ENCODE peak calls at places on chromosomes 1 and 21, in six cellular contexts. One of them, this sample, is unnamed.

GRCh38 chr1:151371340-151371739 is 1.2 kb downstream of the SELENBP1 start:
- DNase-seq in IMR-90: peak; percentile 26
- DNase-seq in mesendoderm: no peak
- DNase-seq in H9: no peak
- DNase-seq in neuronal stem cell: no peak
- DNase-seq in mesenchymal stem cell: peak; percentile 25
- DNase-seq in this sample: no peak

GRCh38 chr21:31865429-31865970 is 7.3 kb upstream of the HUNK start:
- DNase-seq in IMR-90: no peak
- DNase-seq in mesendoderm: no peak
- DNase-seq in H9: no peak
- DNase-seq in neuronal stem cell: no peak
- DNase-seq in mesenchymal stem cell: no peak
- DNase-seq in this sample: no peak

GRCh38 chr21:26835027-26835713 is 10.0 kb downstream of the ADAMTS1 start:
- DNase-seq in IMR-90: peak; percentile 85
- DNase-seq in mesendoderm: peak; percentile 61
- DNase-seq in H9: no peak
- DNase-seq in neuronal stem cell: no peak
- DNase-seq in mesenchymal stem cell: peak; percentile 84
- DNase-seq in this sample: no peak

GRCh38 chr1:214314178-214314843 is 33.4 kb downstream of the SMYD2 start:
- DNase-seq in IMR-90: no peak
- DNase-seq in mesendoderm: no peak
- DNase-seq in H9: no peak
- DNase-seq in neuronal stem cell: no peak
- DNase-seq in mesenchymal stem cell: no peak
- DNase-seq in this sample: no peak

GRCh38 chr1:198892065-198892464 is 253.2 kb downstream of the PTPRC start:
- DNase-seq in IMR-90: peak; percentile 81
- DNase-seq in mesendoderm: peak; percentile 33
- DNase-seq in H9: no peak
- DNase-seq in neuronal stem cell: no peak
- DNase-seq in mesenchymal stem cell: peak; percentile 63
- DNase-seq in this sample: no peak

GRCh38 chr1:42845866-42846256 is 552 bp upstream of the ZNF691 start:
- DNase-seq in IMR-90: no peak
- DNase-seq in mesendoderm: no peak
- DNase-seq in H9: no peak
- DNase-seq in neuronal stem cell: peak; percentile 8
- DNase-seq in mesenchymal stem cell: no peak
- DNase-seq in this sample: no peak

GRCh38 chr1:56453016-56453721 is 126.2 kb downstream of the PLPP3 start:
- DNase-seq in IMR-90: no peak
- DNase-seq in mesendoderm: peak; percentile 23
- DNase-seq in H9: peak; percentile 49
- DNase-seq in neuronal stem cell: no peak
- DNase-seq in mesenchymal stem cell: peak; percentile 43
- DNase-seq in this sample: no peak

GRCh38 chr21:23817337-23817736 is 1789.9 kb downstream of the MRPL39 start:
- DNase-seq in IMR-90: no peak
- DNase-seq in mesendoderm: no peak
- DNase-seq in H9: no peak
- DNase-seq in neuronal stem cell: no peak
- DNase-seq in mesenchymal stem cell: no peak
- DNase-seq in this sample: no peak

GRCh38 chr1:10835423-10836421 is 39.3 kb upstream of the CASZ1 start:
- DNase-seq in IMR-90: peak; percentile 36
- DNase-seq in mesendoderm: peak; percentile 96
- DNase-seq in H9: peak; percentile 97
- DNase-seq in neuronal stem cell: peak; percentile 93
- DNase-seq in mesenchymal stem cell: peak; percentile 50
- DNase-seq in this sample: peak; percentile 87

GRCh38 chr1:11806307-11806936 is 431 bp downstream of the CLCN6 start:
- DNase-seq in IMR-90: peak; percentile 21
- DNase-seq in mesendoderm: peak; percentile 36
- DNase-seq in H9: no peak
- DNase-seq in neuronal stem cell: no peak
- DNase-seq in mesenchymal stem cell: peak; percentile 62
- DNase-seq in this sample: no peak

GRCh38 chr1:245933431-245934042 is 573.5 kb downstream of the SMYD3 start:
- DNase-seq in IMR-90: no peak
- DNase-seq in mesendoderm: no peak
- DNase-seq in H9: no peak
- DNase-seq in neuronal stem cell: no peak
- DNase-seq in mesenchymal stem cell: no peak
- DNase-seq in this sample: no peak

GRCh38 chr1:165353731-165354671 is 2.5 kb downstream of the LMX1A start:
- DNase-seq in IMR-90: no peak
- DNase-seq in mesendoderm: peak; percentile 56
- DNase-seq in H9: peak; percentile 45
- DNase-seq in neuronal stem cell: no peak
- DNase-seq in mesenchymal stem cell: no peak
- DNase-seq in this sample: peak; percentile 69

GRCh38 chr1:202794049-202794725 is 14.0 kb downstream of the KDM5B start:
- DNase-seq in IMR-90: no peak
- DNase-seq in mesendoderm: no peak
- DNase-seq in H9: no peak
- DNase-seq in neuronal stem cell: no peak
- DNase-seq in mesenchymal stem cell: no peak
- DNase-seq in this sample: no peak

GRCh38 chr1:86774305-86775304 is 70.2 kb downstream of the SH3GLB1 start:
- DNase-seq in IMR-90: peak; percentile 90
- DNase-seq in mesendoderm: peak; percentile 96
- DNase-seq in H9: peak; percentile 51
- DNase-seq in neuronal stem cell: no peak
- DNase-seq in mesenchymal stem cell: peak; percentile 84
- DNase-seq in this sample: no peak

GRCh38 chr1:219659682-219660081 is 46.8 kb upstream of the ZC3H11B start:
- DNase-seq in IMR-90: peak; percentile 80
- DNase-seq in mesendoderm: peak; percentile 64
- DNase-seq in H9: no peak
- DNase-seq in neuronal stem cell: no peak
- DNase-seq in mesenchymal stem cell: peak; percentile 21
- DNase-seq in this sample: no peak

GRCh38 chr1:36475341-36475740 is 7.4 kb downstream of the CSF3R start:
- DNase-seq in IMR-90: no peak
- DNase-seq in mesendoderm: no peak
- DNase-seq in H9: no peak
- DNase-seq in neuronal stem cell: no peak
- DNase-seq in mesenchymal stem cell: no peak
- DNase-seq in this sample: no peak

GRCh38 chr1:94235189-94236020 is 2.0 kb downstream of the ARHGAP29 start:
- DNase-seq in IMR-90: no peak
- DNase-seq in mesendoderm: no peak
- DNase-seq in H9: no peak
- DNase-seq in neuronal stem cell: no peak
- DNase-seq in mesenchymal stem cell: no peak
- DNase-seq in this sample: no peak

GRCh38 chr1:246690100-246690499 is 34.1 kb upstream of the SCCPDH start:
- DNase-seq in IMR-90: no peak
- DNase-seq in mesendoderm: no peak
- DNase-seq in H9: no peak
- DNase-seq in neuronal stem cell: no peak
- DNase-seq in mesenchymal stem cell: no peak
- DNase-seq in this sample: no peak

GRCh38 chr1:159889821-159890252 is 10.1 kb downstream of the CFAP45 start:
- DNase-seq in IMR-90: peak; percentile 96
- DNase-seq in mesendoderm: peak; percentile 91
- DNase-seq in H9: no peak
- DNase-seq in neuronal stem cell: peak; percentile 14
- DNase-seq in mesenchymal stem cell: peak; percentile 94
- DNase-seq in this sample: no peak

GRCh38 chr1:60898987-60899386 is 183.4 kb upstream of the NFIA start:
- DNase-seq in IMR-90: no peak
- DNase-seq in mesendoderm: no peak
- DNase-seq in H9: no peak
- DNase-seq in neuronal stem cell: no peak
- DNase-seq in mesenchymal stem cell: no peak
- DNase-seq in this sample: no peak

GRCh38 chr1:44811714-44812151 is 3.4 kb downstream of the BTBD19 start:
- DNase-seq in IMR-90: peak; percentile 91
- DNase-seq in mesendoderm: peak; percentile 72
- DNase-seq in H9: no peak
- DNase-seq in neuronal stem cell: no peak
- DNase-seq in mesenchymal stem cell: peak; percentile 93
- DNase-seq in this sample: no peak

GRCh38 chr1:166471359-166471758 is 304.6 kb upstream of the FAM78B start:
- DNase-seq in IMR-90: no peak
- DNase-seq in mesendoderm: peak; percentile 22
- DNase-seq in H9: no peak
- DNase-seq in neuronal stem cell: no peak
- DNase-seq in mesenchymal stem cell: no peak
- DNase-seq in this sample: no peak

GRCh38 chr1:33327587-33328325 is 6.9 kb upstream of the A3GALT2 start:
- DNase-seq in IMR-90: peak; percentile 99
- DNase-seq in mesendoderm: no peak
- DNase-seq in H9: no peak
- DNase-seq in neuronal stem cell: no peak
- DNase-seq in mesenchymal stem cell: peak; percentile 96
- DNase-seq in this sample: no peak

DNA sequence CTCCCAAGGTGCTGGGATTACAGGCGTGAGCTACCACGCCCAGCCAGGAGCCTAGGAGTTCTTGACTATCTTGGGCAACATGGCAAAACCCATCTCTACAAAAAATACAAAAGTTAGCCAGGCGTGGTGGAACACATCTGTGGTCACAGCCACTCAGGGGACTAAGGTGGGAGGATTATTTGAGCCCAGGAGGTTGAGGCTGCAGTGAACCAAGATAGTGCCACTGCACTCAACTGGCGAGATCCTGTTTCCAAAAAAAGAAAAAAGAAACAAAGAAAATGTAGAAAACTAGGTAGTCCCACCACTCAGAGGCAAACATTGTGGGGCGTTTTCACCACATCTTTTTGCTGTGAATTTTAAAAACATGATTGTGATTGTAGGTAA is 141.3 kb downstream of the ZZZ3 start:
- DNase-seq in IMR-90: no peak
- DNase-seq in mesendoderm: no peak
- DNase-seq in H9: no peak
- DNase-seq in neuronal stem cell: no peak
- DNase-seq in mesenchymal stem cell: no peak
- DNase-seq in this sample: no peak
- H2BK15ac ChIP-seq in IMR-90: no peak overlapping the region
- H2BK15ac ChIP-seq in mesendoderm: no peak overlapping the region
- H2BK15ac ChIP-seq in H9: no peak overlapping the region
- H2BK15ac ChIP-seq in neuronal stem cell: no peak overlapping the region
- H2BK15ac ChIP-seq in mesenchymal stem cell: no peak overlapping the region
- H2BK15ac ChIP-seq in this sample: no peak overlapping the region

DNA sequence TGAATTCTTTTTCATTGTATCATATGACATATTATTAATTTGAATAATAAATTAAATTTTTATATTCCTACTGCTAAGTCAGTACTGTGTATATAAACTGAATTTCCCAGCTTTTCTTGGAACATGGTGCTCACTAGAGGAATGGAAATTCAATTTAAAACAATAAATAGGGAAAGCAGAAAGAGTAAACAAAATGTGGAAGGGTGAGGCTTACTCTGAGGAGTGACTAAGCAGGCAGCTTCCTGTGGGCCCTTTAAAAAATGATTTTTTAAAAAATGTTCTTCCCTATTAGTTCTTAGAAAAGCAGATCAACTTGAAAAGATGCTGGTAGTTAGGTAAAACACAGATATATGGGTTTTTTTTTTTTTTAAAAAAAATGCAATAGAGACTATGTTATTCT is 49.5 kb upstream of the S1PR1 start:
- DNase-seq in IMR-90: peak; percentile 72
- DNase-seq in mesendoderm: no peak
- DNase-seq in H9: no peak
- DNase-seq in neuronal stem cell: no peak
- DNase-seq in mesenchymal stem cell: peak; percentile 16
- DNase-seq in this sample: no peak
- H2BK15ac ChIP-seq in IMR-90: peak overlapping the region; percentile 99
- H2BK15ac ChIP-seq in mesendoderm: no peak overlapping the region
- H2BK15ac ChIP-seq in H9: no peak overlapping the region
- H2BK15ac ChIP-seq in neuronal stem cell: no peak overlapping the region
- H2BK15ac ChIP-seq in mesenchymal stem cell: no peak overlapping the region
- H2BK15ac ChIP-seq in this sample: no peak overlapping the region

DNA sequence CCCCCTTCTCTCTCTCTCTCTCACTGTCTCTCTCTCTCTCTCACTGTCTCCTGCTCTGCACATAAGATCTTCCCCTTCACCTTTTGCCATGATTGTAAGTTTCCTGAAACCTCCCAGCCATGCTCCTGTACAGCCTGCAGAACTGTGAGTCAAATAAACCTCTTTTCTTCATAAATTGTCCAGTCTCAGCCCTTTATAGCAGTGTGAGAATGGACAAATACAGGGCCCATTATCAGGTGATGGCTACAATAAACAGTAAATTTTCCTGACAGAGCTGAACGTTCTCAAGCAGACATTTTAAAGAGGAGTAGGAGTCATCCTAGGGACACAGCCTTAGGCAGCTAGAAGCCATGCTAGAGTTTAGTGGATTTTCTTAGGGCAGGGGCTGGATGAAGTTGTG is 1679.7 kb upstream of the B3GALT2 start:
- DNase-seq in IMR-90: no peak
- DNase-seq in mesendoderm: no peak
- DNase-seq in H9: no peak
- DNase-seq in neuronal stem cell: no peak
- DNase-seq in mesenchymal stem cell: no peak
- DNase-seq in this sample: no peak
- H2BK15ac ChIP-seq in IMR-90: no peak overlapping the region
- H2BK15ac ChIP-seq in mesendoderm: no peak overlapping the region
- H2BK15ac ChIP-seq in H9: no peak overlapping the region
- H2BK15ac ChIP-seq in neuronal stem cell: no peak overlapping the region
- H2BK15ac ChIP-seq in mesenchymal stem cell: no peak overlapping the region
- H2BK15ac ChIP-seq in this sample: no peak overlapping the region

DNA sequence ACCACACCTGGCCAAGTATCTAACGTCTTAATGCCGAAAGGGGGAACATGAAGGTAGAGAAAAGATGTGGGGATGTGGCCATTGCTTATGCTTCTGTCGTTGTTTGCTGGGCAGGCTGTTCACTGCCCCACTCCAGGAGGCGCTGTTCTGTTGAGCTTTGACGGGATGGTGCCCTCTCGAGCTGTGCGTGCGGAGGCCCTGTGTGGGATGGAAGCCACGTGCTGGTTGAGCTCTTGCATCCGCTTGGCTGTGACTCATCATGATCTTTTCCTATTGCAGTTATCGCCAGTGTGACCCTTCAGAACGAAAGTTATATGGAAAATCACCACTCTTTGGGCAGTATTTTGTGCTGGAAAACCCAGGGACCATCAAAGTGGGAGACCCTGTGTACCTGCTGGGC is 26.3 kb downstream of the MTARC1 start:
- DNase-seq in IMR-90: no peak
- DNase-seq in mesendoderm: peak; percentile 57
- DNase-seq in H9: peak; percentile 69
- DNase-seq in neuronal stem cell: no peak
- DNase-seq in mesenchymal stem cell: peak; percentile 69
- DNase-seq in this sample: no peak
- H2BK15ac ChIP-seq in IMR-90: no peak overlapping the region
- H2BK15ac ChIP-seq in mesendoderm: no peak overlapping the region
- H2BK15ac ChIP-seq in H9: no peak overlapping the region
- H2BK15ac ChIP-seq in neuronal stem cell: no peak overlapping the region
- H2BK15ac ChIP-seq in mesenchymal stem cell: no peak overlapping the region
- H2BK15ac ChIP-seq in this sample: no peak overlapping the region